ENCODE peak calls at places on chromosome 16, in seven cellular contexts. Q is H7; A is right lobe of liver; S is WERI-Rb-1; T is BE2C; N is GM06990; Y is CD8-positive, alpha-beta T cell. P is an unnamed sample.

GRCh38 chr16:21159281-21159951 is 942 bp downstream of the LDAF1 start:
- DNase-seq in Y (no peak), N (peak), Q (peak), A (no peak), S (peak), T (no peak), P (peak)

GRCh38 chr16:87324411-87325275 is 7.5 kb upstream of the C16orf95 start:
- DNase-seq in N (no peak), S (peak), T (peak), A (no peak), Y (no peak), Q (peak), P (peak)

GRCh38 chr16:76787394-76787793 is 403.6 kb upstream of the MON1B start:
- DNase-seq in S (no peak), T (no peak), Y (no peak), N (no peak), Q (no peak), A (no peak), P (no peak)

GRCh38 chr16:19005561-19006445 is 22.1 kb downstream of the TMC7 start:
- DNase-seq in Q (peak), N (no peak), T (no peak), S (no peak), Y (no peak), A (no peak), P (no peak)

GRCh38 chr16:10617662-10618420 is 37.4 kb upstream of the EMP2 start:
- DNase-seq in Q (no peak), A (no peak), S (no peak), Y (no peak), N (no peak), T (no peak), P (no peak)

GRCh38 chr16:28596840-28597691 is at the start of gene SULT1A2:
- DNase-seq in A (peak), T (no peak), Q (peak), S (peak), Y (no peak), N (no peak), P (peak)

GRCh38 chr16:70428178-70428998 is 10.5 kb downstream of the ST3GAL2 start:
- DNase-seq in Y (no peak), A (peak), N (peak), T (peak), Q (peak), S (peak), P (peak)

GRCh38 chr16:48385272-48385953 is at the start of gene SIAH1:
- DNase-seq in T (peak), A (peak), Y (peak), S (peak), Q (peak), N (peak), P (peak)

GRCh38 chr16:982152-983043 is 828 bp downstream of the SOX8 start:
- DNase-seq in A (no peak), Q (peak), Y (no peak), S (peak), T (no peak), N (no peak), P (peak)

GRCh38 chr16:57025941-57026777 is 36.8 kb downstream of the NLRC5 start:
- DNase-seq in Y (no peak), A (no peak), T (no peak), Q (peak), N (no peak), S (no peak), P (no peak)

GRCh38 chr16:48541108-48541786 is 68.7 kb downstream of the N4BP1 start:
- DNase-seq in A (no peak), S (no peak), Y (no peak), Q (peak), N (no peak), T (no peak), P (no peak)

GRCh38 chr16:10756574-10756973 is 12.9 kb downstream of the NUBP1 start:
- DNase-seq in Y (no peak), Q (no peak), T (no peak), N (no peak), A (no peak), S (no peak), P (no peak)

GRCh38 chr16:68064791-68065365 is 20.3 kb upstream of the NFATC3 start:
- DNase-seq in N (no peak), Q (peak), Y (peak), A (peak), T (peak), S (peak), P (peak)

GRCh38 chr16:69620564-69620963 is 54.8 kb downstream of the NFAT5 start:
- DNase-seq in A (no peak), Q (no peak), Y (no peak), T (no peak), N (no peak), S (no peak), P (no peak)

GRCh38 chr16:47460301-47460754 is 535 bp downstream of the ITFG1 start:
- DNase-seq in Y (no peak), Q (no peak), N (no peak), T (no peak), A (no peak), S (no peak), P (no peak)

GRCh38 chr16:76656951-76657498 is 379.8 kb downstream of the CNTNAP4 start:
- DNase-seq in S (no peak), Y (no peak), Q (no peak), T (peak), A (no peak), N (no peak), P (no peak)

GRCh38 chr16:12057276-12057675 is 80.7 kb downstream of the SNX29 start:
- DNase-seq in T (no peak), N (no peak), Y (no peak), S (no peak), Q (peak), A (no peak), P (no peak)

DNA sequence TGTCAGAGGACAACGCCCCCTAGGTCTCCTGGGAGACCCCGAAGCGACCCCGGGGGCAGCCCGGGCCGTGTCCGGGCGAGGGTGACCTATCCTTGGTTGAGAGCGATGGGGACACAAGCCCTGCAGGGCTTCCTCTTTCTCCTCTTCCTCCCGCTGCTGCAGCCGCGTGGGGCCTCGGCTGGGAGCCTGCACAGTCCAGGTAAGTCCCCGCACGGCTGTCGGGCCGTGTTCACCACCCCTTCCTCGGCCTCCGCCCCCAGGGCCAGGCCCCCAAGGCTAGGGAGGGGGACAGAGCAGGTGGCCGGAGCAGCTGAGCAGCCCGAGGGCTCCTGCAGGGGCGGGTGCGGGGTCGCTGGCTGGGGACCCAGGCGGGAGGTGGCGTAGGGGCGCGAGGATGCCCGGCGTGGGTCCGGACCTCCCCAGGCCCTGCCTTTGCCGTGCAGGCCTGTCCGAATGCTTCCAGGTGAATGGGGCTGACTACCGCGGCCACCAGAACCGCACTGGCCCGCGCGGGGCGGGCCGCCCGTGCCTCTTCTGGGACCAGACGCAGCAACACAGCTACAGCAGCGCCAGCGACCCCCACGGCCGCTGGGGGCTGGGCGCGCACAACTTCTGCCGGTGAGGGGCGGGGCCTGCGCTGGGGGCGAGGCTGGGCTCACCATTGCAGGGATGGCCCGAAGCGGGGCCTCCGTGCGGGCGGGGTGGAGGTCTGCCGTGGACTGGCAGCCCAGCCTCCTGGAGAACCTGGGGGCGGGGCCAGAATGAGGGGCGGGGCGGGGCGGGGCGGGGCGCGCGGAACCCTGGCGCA is 545 bp downstream of the KREMEN2 start:
- DNase-seq in Q (peak), N (peak), T (peak), Y (no peak), A (peak), S (peak), P (peak)
- H3K4me3 ChIP-seq in Q (peak), N (peak), T (peak), Y (peak), A (no peak), S (peak), P (peak)

GRCh38 chr16:51163366-51163765 is 12.3 kb upstream of the SALL1 start:
- DNase-seq in S (no peak), Q (no peak), A (no peak), Y (no peak), N (no peak), T (no peak), P (no peak)
- H3K4me3 ChIP-seq in S (no peak), Q (no peak), A (no peak), Y (no peak), N (no peak), T (no peak), P (no peak)

GRCh38 chr16:88430185-88430523 is 22.9 kb upstream of the ZFPM1 start:
- DNase-seq in T (no peak), S (no peak), Q (peak), N (no peak), Y (no peak), A (no peak), P (no peak)
- H3K4me3 ChIP-seq in T (no peak), S (no peak), Q (no peak), N (peak), Y (peak), A (peak), P (peak)

GRCh38 chr16:88940196-88941050 is 36.6 kb downstream of the CBFA2T3 start:
- DNase-seq in A (no peak), Y (no peak), T (no peak), N (no peak), S (peak), Q (peak), P (peak)
- H3K4me3 ChIP-seq in A (peak), Y (no peak), T (no peak), N (peak), S (peak), Q (peak), P (peak)

GRCh38 chr16:24758373-24758772 is 28.9 kb downstream of the TNRC6A start:
- DNase-seq in N (no peak), T (no peak), Y (no peak), A (no peak), S (no peak), Q (no peak), P (no peak)
- H3K4me3 ChIP-seq in N (no peak), T (no peak), Y (no peak), A (no peak), S (no peak), Q (no peak), P (no peak)

GRCh38 chr16:30070490-30070889 is 4.9 kb downstream of the ALDOA start:
- DNase-seq in Y (no peak), N (no peak), S (no peak), T (no peak), A (no peak), Q (no peak), P (no peak)
- H3K4me3 ChIP-seq in Y (no peak), N (no peak), S (no peak), T (no peak), A (no peak), Q (no peak), P (no peak)

P was measured in pancreas.